ENCODE peak calls at places on chromosomes 1 and 21, in ten cellular contexts. One of them, this sample, is unnamed.

GRCh38 chr1:241485554-241485992 is 34.0 kb downstream of the FH start:
- DNase-seq in BJ: no peak
- DNase-seq in right cardiac atrium: no peak
- DNase-seq in activated effector memory CD4-positive, alpha-beta T cell treated with Interleukin-2 at 50 U/mL for 16 hours: no peak
- DNase-seq in NCI-H2171: no peak
- DNase-seq in activated CD4-positive, alpha-beta T cell treated with anti-CD3 and anti-CD28 coated beads for 1 hour: no peak
- DNase-seq in stimulated activated CD8-positive, alpha-beta memory T cell treated with anti-CD3 and anti-CD28 coated beads, Interleukin-15, amount 100 ng/mL, for 4 hours: no peak
- DNase-seq in progenitor cell of endocrine pancreas: no peak
- DNase-seq in EH: peak; percentile 35
- DNase-seq in H7: peak; percentile 25
- DNase-seq in this sample: peak; percentile 32

GRCh38 chr21:41881051-41881450 is 1.9 kb upstream of the PRDM15 start:
- DNase-seq in BJ: no peak
- DNase-seq in stimulated activated CD8-positive, alpha-beta memory T cell treated with anti-CD3 and anti-CD28 coated beads, Interleukin-15, amount 100 ng/mL, for 4 hours: no peak
- DNase-seq in progenitor cell of endocrine pancreas: no peak
- DNase-seq in NCI-H2171: no peak
- DNase-seq in H7: no peak
- DNase-seq in EH: no peak
- DNase-seq in activated CD4-positive, alpha-beta T cell treated with anti-CD3 and anti-CD28 coated beads for 1 hour: no peak
- DNase-seq in activated effector memory CD4-positive, alpha-beta T cell treated with Interleukin-2 at 50 U/mL for 16 hours: no peak
- DNase-seq in right cardiac atrium: no peak
- DNase-seq in this sample: no peak

GRCh38 chr1:67752306-67752705 is 67.3 kb downstream of the GADD45A start:
- DNase-seq in NCI-H2171: no peak
- DNase-seq in stimulated activated CD8-positive, alpha-beta memory T cell treated with anti-CD3 and anti-CD28 coated beads, Interleukin-15, amount 100 ng/mL, for 4 hours: no peak
- DNase-seq in activated CD4-positive, alpha-beta T cell treated with anti-CD3 and anti-CD28 coated beads for 1 hour: no peak
- DNase-seq in BJ: no peak
- DNase-seq in progenitor cell of endocrine pancreas: no peak
- DNase-seq in H7: no peak
- DNase-seq in right cardiac atrium: no peak
- DNase-seq in activated effector memory CD4-positive, alpha-beta T cell treated with Interleukin-2 at 50 U/mL for 16 hours: no peak
- DNase-seq in EH: peak; percentile 50
- DNase-seq in this sample: no peak

GRCh38 chr21:44930543-44930981 is 9.3 kb upstream of the SLX9 start:
- DNase-seq in BJ: no peak
- DNase-seq in NCI-H2171: no peak
- DNase-seq in activated CD4-positive, alpha-beta T cell treated with anti-CD3 and anti-CD28 coated beads for 1 hour: no peak
- DNase-seq in EH: no peak
- DNase-seq in right cardiac atrium: peak; percentile 81
- DNase-seq in stimulated activated CD8-positive, alpha-beta memory T cell treated with anti-CD3 and anti-CD28 coated beads, Interleukin-15, amount 100 ng/mL, for 4 hours: peak; percentile 59
- DNase-seq in progenitor cell of endocrine pancreas: no peak
- DNase-seq in H7: peak; percentile 71
- DNase-seq in activated effector memory CD4-positive, alpha-beta T cell treated with Interleukin-2 at 50 U/mL for 16 hours: peak; percentile 61
- DNase-seq in this sample: peak; percentile 58

GRCh38 chr1:19710825-19711611 is 46.3 kb downstream of the HTR6 start:
- DNase-seq in BJ: no peak
- DNase-seq in stimulated activated CD8-positive, alpha-beta memory T cell treated with anti-CD3 and anti-CD28 coated beads, Interleukin-15, amount 100 ng/mL, for 4 hours: no peak
- DNase-seq in right cardiac atrium: no peak
- DNase-seq in EH: no peak
- DNase-seq in NCI-H2171: no peak
- DNase-seq in activated CD4-positive, alpha-beta T cell treated with anti-CD3 and anti-CD28 coated beads for 1 hour: no peak
- DNase-seq in activated effector memory CD4-positive, alpha-beta T cell treated with Interleukin-2 at 50 U/mL for 16 hours: no peak
- DNase-seq in progenitor cell of endocrine pancreas: no peak
- DNase-seq in H7: no peak
- DNase-seq in this sample: peak; percentile 58

GRCh38 chr1:181314010-181314409 is 169.3 kb upstream of the CACNA1E start:
- DNase-seq in progenitor cell of endocrine pancreas: no peak
- DNase-seq in activated effector memory CD4-positive, alpha-beta T cell treated with Interleukin-2 at 50 U/mL for 16 hours: no peak
- DNase-seq in H7: no peak
- DNase-seq in stimulated activated CD8-positive, alpha-beta memory T cell treated with anti-CD3 and anti-CD28 coated beads, Interleukin-15, amount 100 ng/mL, for 4 hours: no peak
- DNase-seq in NCI-H2171: no peak
- DNase-seq in EH: no peak
- DNase-seq in BJ: no peak
- DNase-seq in activated CD4-positive, alpha-beta T cell treated with anti-CD3 and anti-CD28 coated beads for 1 hour: no peak
- DNase-seq in right cardiac atrium: no peak
- DNase-seq in this sample: no peak

GRCh38 chr1:170765712-170766330 is 101.9 kb downstream of the PRRX1 start:
- DNase-seq in right cardiac atrium: no peak
- DNase-seq in progenitor cell of endocrine pancreas: no peak
- DNase-seq in activated CD4-positive, alpha-beta T cell treated with anti-CD3 and anti-CD28 coated beads for 1 hour: no peak
- DNase-seq in NCI-H2171: no peak
- DNase-seq in stimulated activated CD8-positive, alpha-beta memory T cell treated with anti-CD3 and anti-CD28 coated beads, Interleukin-15, amount 100 ng/mL, for 4 hours: no peak
- DNase-seq in activated effector memory CD4-positive, alpha-beta T cell treated with Interleukin-2 at 50 U/mL for 16 hours: no peak
- DNase-seq in BJ: no peak
- DNase-seq in H7: no peak
- DNase-seq in EH: peak; percentile 62
- DNase-seq in this sample: no peak

GRCh38 chr1:216281757-216282156 is 141.5 kb downstream of the USH2A start:
- DNase-seq in EH: no peak
- DNase-seq in BJ: no peak
- DNase-seq in NCI-H2171: no peak
- DNase-seq in H7: no peak
- DNase-seq in progenitor cell of endocrine pancreas: no peak
- DNase-seq in activated CD4-positive, alpha-beta T cell treated with anti-CD3 and anti-CD28 coated beads for 1 hour: no peak
- DNase-seq in stimulated activated CD8-positive, alpha-beta memory T cell treated with anti-CD3 and anti-CD28 coated beads, Interleukin-15, amount 100 ng/mL, for 4 hours: no peak
- DNase-seq in right cardiac atrium: no peak
- DNase-seq in activated effector memory CD4-positive, alpha-beta T cell treated with Interleukin-2 at 50 U/mL for 16 hours: no peak
- DNase-seq in this sample: no peak

GRCh38 chr1:154822717-154823116 is 47.4 kb downstream of the KCNN3 start:
- DNase-seq in EH: no peak
- DNase-seq in H7: no peak
- DNase-seq in stimulated activated CD8-positive, alpha-beta memory T cell treated with anti-CD3 and anti-CD28 coated beads, Interleukin-15, amount 100 ng/mL, for 4 hours: no peak
- DNase-seq in progenitor cell of endocrine pancreas: no peak
- DNase-seq in activated CD4-positive, alpha-beta T cell treated with anti-CD3 and anti-CD28 coated beads for 1 hour: no peak
- DNase-seq in activated effector memory CD4-positive, alpha-beta T cell treated with Interleukin-2 at 50 U/mL for 16 hours: no peak
- DNase-seq in right cardiac atrium: no peak
- DNase-seq in NCI-H2171: no peak
- DNase-seq in BJ: no peak
- DNase-seq in this sample: no peak

GRCh38 chr1:30058966-30059365 is 664.4 kb downstream of the MATN1 start:
- DNase-seq in H7: no peak
- DNase-seq in activated CD4-positive, alpha-beta T cell treated with anti-CD3 and anti-CD28 coated beads for 1 hour: no peak
- DNase-seq in right cardiac atrium: no peak
- DNase-seq in stimulated activated CD8-positive, alpha-beta memory T cell treated with anti-CD3 and anti-CD28 coated beads, Interleukin-15, amount 100 ng/mL, for 4 hours: no peak
- DNase-seq in BJ: peak; percentile 72
- DNase-seq in activated effector memory CD4-positive, alpha-beta T cell treated with Interleukin-2 at 50 U/mL for 16 hours: no peak
- DNase-seq in EH: peak; percentile 97
- DNase-seq in progenitor cell of endocrine pancreas: no peak
- DNase-seq in NCI-H2171: no peak
- DNase-seq in this sample: no peak

GRCh38 chr1:66585002-66585401 is 51.0 kb downstream of the SGIP1 start:
- DNase-seq in right cardiac atrium: no peak
- DNase-seq in H7: no peak
- DNase-seq in NCI-H2171: no peak
- DNase-seq in BJ: no peak
- DNase-seq in progenitor cell of endocrine pancreas: no peak
- DNase-seq in stimulated activated CD8-positive, alpha-beta memory T cell treated with anti-CD3 and anti-CD28 coated beads, Interleukin-15, amount 100 ng/mL, for 4 hours: no peak
- DNase-seq in EH: peak; percentile 23
- DNase-seq in activated CD4-positive, alpha-beta T cell treated with anti-CD3 and anti-CD28 coated beads for 1 hour: no peak
- DNase-seq in activated effector memory CD4-positive, alpha-beta T cell treated with Interleukin-2 at 50 U/mL for 16 hours: no peak
- DNase-seq in this sample: no peak

GRCh38 chr1:109388884-109389637 is 8.7 kb downstream of the SORT1 start:
- DNase-seq in right cardiac atrium: no peak
- DNase-seq in EH: no peak
- DNase-seq in progenitor cell of endocrine pancreas: no peak
- DNase-seq in stimulated activated CD8-positive, alpha-beta memory T cell treated with anti-CD3 and anti-CD28 coated beads, Interleukin-15, amount 100 ng/mL, for 4 hours: no peak
- DNase-seq in BJ: no peak
- DNase-seq in NCI-H2171: no peak
- DNase-seq in H7: no peak
- DNase-seq in activated CD4-positive, alpha-beta T cell treated with anti-CD3 and anti-CD28 coated beads for 1 hour: no peak
- DNase-seq in activated effector memory CD4-positive, alpha-beta T cell treated with Interleukin-2 at 50 U/mL for 16 hours: no peak
- DNase-seq in this sample: no peak

GRCh38 chr1:12339861-12340557 is 110.2 kb downstream of the VPS13D start:
- DNase-seq in EH: no peak
- DNase-seq in H7: no peak
- DNase-seq in progenitor cell of endocrine pancreas: no peak
- DNase-seq in right cardiac atrium: no peak
- DNase-seq in activated effector memory CD4-positive, alpha-beta T cell treated with Interleukin-2 at 50 U/mL for 16 hours: no peak
- DNase-seq in NCI-H2171: peak; percentile 59
- DNase-seq in BJ: no peak
- DNase-seq in stimulated activated CD8-positive, alpha-beta memory T cell treated with anti-CD3 and anti-CD28 coated beads, Interleukin-15, amount 100 ng/mL, for 4 hours: no peak
- DNase-seq in activated CD4-positive, alpha-beta T cell treated with anti-CD3 and anti-CD28 coated beads for 1 hour: no peak
- DNase-seq in this sample: no peak

GRCh38 chr1:247452447-247453039 is 5.4 kb downstream of the OR2B11 start:
- DNase-seq in activated effector memory CD4-positive, alpha-beta T cell treated with Interleukin-2 at 50 U/mL for 16 hours: no peak
- DNase-seq in NCI-H2171: no peak
- DNase-seq in EH: no peak
- DNase-seq in BJ: no peak
- DNase-seq in right cardiac atrium: no peak
- DNase-seq in H7: no peak
- DNase-seq in stimulated activated CD8-positive, alpha-beta memory T cell treated with anti-CD3 and anti-CD28 coated beads, Interleukin-15, amount 100 ng/mL, for 4 hours: no peak
- DNase-seq in activated CD4-positive, alpha-beta T cell treated with anti-CD3 and anti-CD28 coated beads for 1 hour: no peak
- DNase-seq in progenitor cell of endocrine pancreas: no peak
- DNase-seq in this sample: no peak

GRCh38 chr21:44085491-44086321 is 21.5 kb upstream of the PWP2 start:
- DNase-seq in progenitor cell of endocrine pancreas: no peak
- DNase-seq in right cardiac atrium: peak; percentile 63
- DNase-seq in BJ: no peak
- DNase-seq in H7: no peak
- DNase-seq in activated CD4-positive, alpha-beta T cell treated with anti-CD3 and anti-CD28 coated beads for 1 hour: no peak
- DNase-seq in NCI-H2171: no peak
- DNase-seq in activated effector memory CD4-positive, alpha-beta T cell treated with Interleukin-2 at 50 U/mL for 16 hours: no peak
- DNase-seq in stimulated activated CD8-positive, alpha-beta memory T cell treated with anti-CD3 and anti-CD28 coated beads, Interleukin-15, amount 100 ng/mL, for 4 hours: no peak
- DNase-seq in EH: no peak
- DNase-seq in this sample: no peak

GRCh38 chr1:7555391-7556185 is 215.5 kb upstream of the VAMP3 start:
- DNase-seq in progenitor cell of endocrine pancreas: no peak
- DNase-seq in stimulated activated CD8-positive, alpha-beta memory T cell treated with anti-CD3 and anti-CD28 coated beads, Interleukin-15, amount 100 ng/mL, for 4 hours: no peak
- DNase-seq in EH: no peak
- DNase-seq in NCI-H2171: no peak
- DNase-seq in H7: no peak
- DNase-seq in right cardiac atrium: no peak
- DNase-seq in activated CD4-positive, alpha-beta T cell treated with anti-CD3 and anti-CD28 coated beads for 1 hour: no peak
- DNase-seq in activated effector memory CD4-positive, alpha-beta T cell treated with Interleukin-2 at 50 U/mL for 16 hours: no peak
- DNase-seq in BJ: no peak
- DNase-seq in this sample: no peak

GRCh38 chr1:31625561-31626272 is 8.2 kb downstream of the HCRTR1 start:
- DNase-seq in NCI-H2171: no peak
- DNase-seq in activated CD4-positive, alpha-beta T cell treated with anti-CD3 and anti-CD28 coated beads for 1 hour: no peak
- DNase-seq in EH: peak; percentile 69
- DNase-seq in right cardiac atrium: no peak
- DNase-seq in BJ: no peak
- DNase-seq in H7: no peak
- DNase-seq in progenitor cell of endocrine pancreas: no peak
- DNase-seq in stimulated activated CD8-positive, alpha-beta memory T cell treated with anti-CD3 and anti-CD28 coated beads, Interleukin-15, amount 100 ng/mL, for 4 hours: no peak
- DNase-seq in activated effector memory CD4-positive, alpha-beta T cell treated with Interleukin-2 at 50 U/mL for 16 hours: no peak
- DNase-seq in this sample: no peak

This sample was measured in GM13976.